ENCODE peak calls at places on chromosome 14, in nine cellular contexts. X, I, T, A, E, P, O, U and S are unnamed samples.

GRCh38 chr14:24329736-24330135 is 5.1 kb downstream of the ADCY4 start:
- DNase-seq in O (no peak), E (no peak), X (no peak), A (no peak), I (peak; percentile 91), U (peak; percentile 62), T (peak; percentile 62), P (no peak), S (no peak)

GRCh38 chr14:33835677-33836076 is 115.2 kb downstream of the EGLN3 start:
- DNase-seq in X (no peak), O (no peak), U (no peak), A (no peak), P (no peak), E (no peak), T (no peak), I (no peak), S (no peak)

GRCh38 chr14:60356921-60357550 is 108.0 kb downstream of the PPM1A start:
- DNase-seq in O (no peak), P (no peak), T (no peak), X (no peak), I (no peak), A (no peak), E (no peak), U (no peak), S (peak; percentile 9)

GRCh38 chr14:55715889-55716288 is 135.9 kb downstream of the KTN1 start:
- DNase-seq in T (no peak), X (peak; percentile 97), U (no peak), E (peak; percentile 89), P (no peak), A (no peak), O (peak; percentile 69), I (no peak), S (peak; percentile 89)

GRCh38 chr14:21734457-21735074 is 60.9 kb upstream of the OR4E1 start:
- DNase-seq in E (peak; percentile 67), X (no peak), O (peak; percentile 68), A (no peak), P (no peak), U (no peak), T (no peak), I (no peak), S (peak; percentile 52)

GRCh38 chr14:94543450-94544123 is 17.7 kb upstream of the SERPINA4 start:
- DNase-seq in A (no peak), P (no peak), E (no peak), X (no peak), O (no peak), U (no peak), I (no peak), T (no peak), S (peak; percentile 25)

GRCh38 chr14:37411079-37411735 is 183.8 kb downstream of the FOXA1 start:
- DNase-seq in E (peak; percentile 32), A (no peak), U (no peak), O (peak; percentile 51), T (no peak), P (no peak), X (no peak), I (no peak), S (no peak)

GRCh38 chr14:23145794-23146422 is 26.9 kb upstream of the CEBPE start:
- DNase-seq in P (no peak), A (peak; percentile 85), U (no peak), X (peak; percentile 17), T (no peak), I (no peak), O (peak; percentile 65), E (no peak), S (no peak)

GRCh38 chr14:51396222-51396815 is 156.3 kb downstream of the TMX1 start:
- DNase-seq in U (no peak), I (no peak), E (peak; percentile 99), X (peak; percentile 100), O (peak; percentile 94), A (no peak), P (no peak), T (no peak), S (peak; percentile 96)

GRCh38 chr14:96588410-96589249 is 86.4 kb downstream of the PAPOLA start:
- DNase-seq in T (no peak), O (no peak), X (no peak), I (no peak), P (no peak), A (no peak), U (no peak), E (no peak), S (no peak)

GRCh38 chr14:68734231-68734732 is 58.6 kb downstream of the ZFP36L1 start:
- DNase-seq in A (no peak), I (no peak), P (no peak), E (peak; percentile 11), O (no peak), T (no peak), X (no peak), U (no peak), S (no peak)
- H3K4me3 ChIP-seq in A (no peak overlapping the region), I (no peak overlapping the region), P (no peak overlapping the region), E (no peak overlapping the region), O (no peak overlapping the region), T (no peak overlapping the region), X (no peak overlapping the region), U (no peak overlapping the region), S (no peak overlapping the region)

GRCh38 chr14:106277503-106277902 is 751.1 kb downstream of the TMEM121 start:
- DNase-seq in I (no peak), E (no peak), A (no peak), T (no peak), X (no peak), U (peak; percentile 61), P (no peak), O (no peak), S (no peak)
- TF ChIP-seq CTCF in I (peak; percentile 59), E (no peak), A (peak; percentile 76), T (no peak), X (no peak), U (peak; percentile 39), P (peak; percentile 38), O (no peak), S (peak; percentile 1)

GRCh38 chr14:102929349-102930137 is 7.1 kb downstream of the AMN start:
- DNase-seq in I (peak; percentile 45), A (no peak), O (no peak), T (no peak), X (no peak), P (no peak), E (no peak), U (no peak), S (no peak)
- H3K4me3 ChIP-seq in I (peak overlapping the region; percentile 57), A (peak overlapping the region; percentile 79), O (no peak overlapping the region), T (peak overlapping the region; percentile 8), X (no peak overlapping the region), P (peak overlapping the region; percentile 66), E (no peak overlapping the region), U (peak overlapping the region; percentile 58), S (no peak overlapping the region)

DNA sequence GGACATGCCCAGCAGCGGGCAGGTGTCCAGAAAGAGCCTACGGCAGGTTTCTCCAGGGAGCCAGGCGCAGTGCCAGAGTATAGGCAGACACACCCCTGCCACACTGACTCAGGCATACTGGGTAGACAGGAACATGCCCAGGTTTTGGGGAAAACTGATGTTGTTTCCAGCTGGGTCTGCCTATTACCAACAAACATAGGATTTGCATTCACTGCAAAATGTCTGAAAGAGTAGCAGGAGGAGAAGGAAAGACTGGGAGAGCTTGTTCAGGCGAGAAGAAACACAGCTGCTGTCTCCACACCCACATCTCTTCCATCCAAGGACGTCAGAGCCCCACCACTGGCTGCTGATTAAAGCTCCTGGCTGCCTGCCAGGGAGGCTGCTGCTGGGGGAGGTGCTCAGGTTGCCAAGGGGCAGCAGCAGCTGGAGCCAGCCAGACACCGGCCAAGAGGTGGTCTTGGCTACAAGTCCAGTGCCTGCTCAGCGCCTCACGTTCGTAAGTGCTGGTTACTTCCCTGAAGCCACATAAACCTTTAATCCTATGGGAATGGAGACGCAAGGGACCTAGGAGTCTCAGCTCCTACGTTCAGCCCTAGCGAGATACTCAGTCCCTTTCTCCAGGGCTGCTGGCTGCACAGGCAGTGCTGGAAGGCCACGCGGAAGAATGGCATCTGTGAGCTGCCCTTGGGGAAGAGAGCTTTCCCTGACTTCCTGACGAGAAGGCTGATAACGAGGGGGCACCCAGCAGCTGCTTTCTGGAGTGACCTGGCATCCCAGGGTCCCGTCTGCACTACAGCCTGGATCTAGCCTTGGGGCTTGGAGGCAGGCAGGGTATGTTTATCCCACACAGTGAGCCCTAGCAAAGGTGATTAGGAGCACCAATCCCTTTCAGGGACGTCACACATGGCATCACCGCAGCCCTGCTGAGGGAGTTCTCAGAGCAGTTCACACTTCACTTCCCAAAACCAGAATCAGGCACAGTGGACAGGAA is 58.1 kb downstream of the PLEKHG3 start:
- DNase-seq in U (peak; percentile 93), O (peak; percentile 96), E (peak; percentile 87), T (peak; percentile 57), A (no peak), P (peak; percentile 82), I (peak; percentile 65), X (peak; percentile 80), S (peak; percentile 93)
- TF ChIP-seq CTCF in U (no peak), O (no peak), E (no peak), T (no peak), A (no peak), P (no peak), I (no peak), X (no peak), S (no peak)

GRCh38 chr14:100371773-100372172 is 48.6 kb downstream of the SLC25A47 start:
- DNase-seq in I (no peak), X (no peak), T (no peak), E (no peak), P (no peak), A (no peak), O (no peak), U (no peak), S (no peak)
- H3K4me3 ChIP-seq in I (peak overlapping the region; percentile 89), X (no peak overlapping the region), T (peak overlapping the region; percentile 10), E (no peak overlapping the region), P (peak overlapping the region; percentile 83), A (no peak overlapping the region), O (no peak overlapping the region), U (peak overlapping the region; percentile 67), S (no peak overlapping the region)

GRCh38 chr14:104172880-104173279 is 34.5 kb downstream of the KIF26A start:
- DNase-seq in T (no peak), I (no peak), X (no peak), A (no peak), O (no peak), P (no peak), E (no peak), U (no peak), S (no peak)
- TF ChIP-seq CTCF in T (no peak), I (no peak), X (no peak), A (no peak), O (no peak), P (no peak), E (no peak), U (no peak), S (no peak)

GRCh38 chr14:53796734-53797133 is 159.9 kb downstream of the BMP4 start:
- DNase-seq in I (no peak), O (no peak), A (no peak), P (no peak), U (no peak), E (no peak), X (no peak), T (no peak), S (no peak)
- H3K4me3 ChIP-seq in I (no peak overlapping the region), O (no peak overlapping the region), A (no peak overlapping the region), P (no peak overlapping the region), U (no peak overlapping the region), E (no peak overlapping the region), X (no peak overlapping the region), T (no peak overlapping the region), S (no peak overlapping the region)

GRCh38 chr14:69574954-69575295 is 254 bp upstream of the CCDC177 start:
- DNase-seq in X (no peak), I (no peak), O (no peak), E (no peak), A (no peak), P (no peak), T (no peak), U (no peak), S (no peak)
- TF ChIP-seq CTCF in X (no peak), I (no peak), O (no peak), E (no peak), A (no peak), P (peak; percentile 33), T (no peak), U (peak; percentile 1), S (no peak)

GRCh38 chr14:43306053-43306452 is 1201.0 kb downstream of the FSCB start:
- DNase-seq in O (no peak), P (no peak), I (no peak), U (no peak), T (no peak), X (no peak), A (no peak), E (no peak), S (no peak)
- H3K4me3 ChIP-seq in O (no peak overlapping the region), P (no peak overlapping the region), I (no peak overlapping the region), U (no peak overlapping the region), T (no peak overlapping the region), X (no peak overlapping the region), A (no peak overlapping the region), E (no peak overlapping the region), S (no peak overlapping the region)